ENCODE peak calls at places on chromosomes 5 and 9, in four cellular contexts. K is neural crest cell, M is chondrocyte, S is heart left ventricle. G is an unnamed sample.

GRCh38 chr5:158727108-158727507 is 372.6 kb downstream of the EBF1 start:
- DNase-seq in S (no peak), K (no peak), M (no peak), G (no peak)

GRCh38 chr9:89794918-89795317 is 190.1 kb downstream of the GADD45G start:
- DNase-seq in K (no peak), M (no peak), S (no peak), G (no peak)

GRCh38 chr5:177426566-177427210 is at the start of gene GRK6:
- DNase-seq in K (no peak), M (peak; percentile 70), S (peak; percentile 55), G (no peak)

GRCh38 chr5:113989913-113990305 is 372.0 kb upstream of the KCNN2 start:
- DNase-seq in K (no peak), S (no peak), M (no peak), G (no peak)

GRCh38 chr9:96408409-96409280 is 9.5 kb downstream of the ZNF367 start:
- DNase-seq in K (no peak), S (no peak), M (no peak), G (no peak)

GRCh38 chr5:92022414-92022813 is 639.3 kb upstream of the ARRDC3 start:
- DNase-seq in S (no peak), K (no peak), M (no peak), G (no peak)

GRCh38 chr9:136541179-136541578 is 4.7 kb downstream of the NOTCH1 start:
- DNase-seq in K (no peak), S (no peak), M (no peak), G (no peak)

GRCh38 chr9:99361827-99362226 is 139.7 kb downstream of the SEC61B start:
- DNase-seq in M (no peak), S (no peak), K (no peak), G (no peak)

GRCh38 chr9:29439961-29440360 is 1866.7 kb upstream of the C9orf72 start:
- DNase-seq in S (no peak), M (no peak), K (no peak), G (no peak)

GRCh38 chr9:77498891-77499290 is 149.2 kb downstream of the GNA14 start:
- DNase-seq in M (no peak), S (no peak), K (no peak), G (no peak)

GRCh38 chr5:135182675-135183074 is 148.6 kb upstream of the PITX1 start:
- DNase-seq in K (no peak), M (no peak), S (no peak), G (peak; percentile 28)

GRCh38 chr9:122219856-122220672 is 8.7 kb downstream of the LHX6 start:
- DNase-seq in K (no peak), M (no peak), S (no peak), G (peak; percentile 55)

GRCh38 chr5:93330506-93330905 is 250.5 kb downstream of the NR2F1-AS1 start:
- DNase-seq in K (no peak), M (no peak), S (no peak), G (no peak)

GRCh38 chr5:326109-326508 is 4.6 kb downstream of the AHRR start:
- DNase-seq in M (no peak), K (no peak), S (no peak), G (no peak)

GRCh38 chr9:131960805-131961495 is 118.7 kb downstream of the MED27 start:
- DNase-seq in S (no peak), K (peak; percentile 14), M (no peak), G (no peak)

GRCh38 chr9:78985084-78985738 is 586.6 kb upstream of the TLE4 start:
- DNase-seq in S (no peak), K (no peak), M (no peak), G (no peak)

GRCh38 chr5:31235381-31235780 is 41.9 kb downstream of the CDH6 start:
- DNase-seq in S (no peak), K (no peak), M (no peak), G (no peak)

GRCh38 chr9:121862973-121863372 is 211.5 kb downstream of the DAB2IP start:
- DNase-seq in K (no peak), S (no peak), M (no peak), G (no peak)

GRCh38 chr5:136018814-136019777 is 9.7 kb upstream of the TGFBI start:
- DNase-seq in M (no peak), S (peak; percentile 84), K (no peak), G (no peak)

GRCh38 chr5:64096771-64097170 is 68.9 kb upstream of the RNF180 start:
- DNase-seq in S (no peak), K (no peak), M (no peak), G (no peak)

GRCh38 chr9:124442826-124443225 is 7.4 kb upstream of the ADGRD2 start:
- DNase-seq in K (no peak), S (no peak), M (no peak), G (no peak)

GRCh38 chr9:6873862-6874261 is 116.1 kb downstream of the KDM4C start:
- DNase-seq in M (no peak), K (no peak), S (no peak), G (no peak)

DNA sequence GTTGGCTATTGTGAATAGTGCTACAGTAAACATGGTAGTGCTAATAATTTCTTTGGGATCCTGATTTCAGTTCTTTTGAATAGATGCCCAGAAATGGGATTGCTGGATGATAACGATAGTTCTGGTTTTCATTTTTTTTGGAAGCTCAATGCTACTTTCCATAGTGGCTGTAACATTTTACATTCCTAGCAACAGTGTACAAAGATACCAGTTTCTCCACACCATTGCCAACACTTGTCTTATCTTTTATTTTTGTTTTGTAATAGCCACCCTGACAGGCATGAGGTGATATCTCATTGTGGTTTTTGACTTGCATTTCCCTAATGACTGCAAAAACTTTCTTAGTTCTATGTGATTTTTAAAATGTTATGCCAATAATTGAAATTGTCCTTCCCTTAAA is 68.8 kb upstream of the LRRC70 start:
- DNase-seq in S (no peak), K (no peak), M (no peak), G (no peak)
- TF ChIP-seq CTCF in S (no peak), K (no peak), M (no peak), G (no peak)

DNA sequence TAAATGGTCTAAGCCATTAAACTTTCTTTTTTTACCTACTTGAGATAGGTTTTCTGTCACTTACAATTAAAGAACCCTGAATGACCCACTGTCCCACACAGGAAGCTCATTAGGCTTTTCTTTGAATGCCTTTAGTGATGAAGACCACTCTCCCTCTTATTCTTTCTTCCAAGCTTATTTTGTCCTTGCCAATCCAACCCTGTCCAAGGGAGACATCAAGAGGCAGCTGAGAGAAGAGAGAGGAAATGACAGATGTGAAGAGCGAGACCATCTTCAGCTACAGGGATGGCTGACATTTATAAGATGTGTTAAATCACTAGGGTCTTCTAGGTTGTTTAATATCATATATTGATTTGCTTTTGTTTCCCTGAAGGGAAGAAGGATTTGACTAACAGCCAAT is 133.5 kb downstream of the FAM114A2 start:
- DNase-seq in S (no peak), M (no peak), K (no peak), G (no peak)
- TF ChIP-seq CTCF in S (peak; percentile 10), M (peak; percentile 71), K (no peak), G (no peak)

DNA sequence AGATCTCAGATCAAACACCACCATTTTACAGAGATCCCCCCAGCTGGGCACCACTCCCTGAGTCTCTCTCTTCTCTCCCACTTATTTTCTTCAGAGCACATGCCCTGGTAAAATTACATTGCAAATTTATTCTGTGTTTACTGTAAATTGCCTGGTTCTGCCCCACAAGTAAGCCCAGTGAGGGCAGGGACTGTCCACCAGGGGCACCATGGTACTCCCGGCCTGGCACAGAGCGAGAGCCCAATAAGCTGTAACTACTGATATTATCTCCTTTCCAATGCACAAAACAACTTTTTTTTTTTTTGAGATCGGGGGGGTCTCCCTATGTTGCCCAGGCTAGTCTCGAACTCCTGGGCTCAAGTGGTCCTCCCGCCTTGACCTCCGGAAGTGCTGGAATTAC is 123.0 kb downstream of the PAX5 start:
- DNase-seq in S (no peak), M (no peak), K (no peak), G (no peak)
- TF ChIP-seq CTCF in S (no peak), M (no peak), K (no peak), G (no peak)

GRCh38 chr5:149429839-149430721 is 51.0 kb upstream of the IL17B start:
- DNase-seq in M (no peak), K (no peak), S (peak; percentile 72), G (no peak)
- TF ChIP-seq CTCF in M (peak; percentile 53), K (no peak), S (peak; percentile 40), G (no peak)

GRCh38 chr9:71812385-71812784 is 44.1 kb upstream of the CEMIP2 start:
- DNase-seq in K (no peak), M (no peak), S (peak; percentile 23), G (no peak)
- TF ChIP-seq CTCF in K (no peak), M (peak; percentile 51), S (peak; percentile 32), G (no peak)

DNA sequence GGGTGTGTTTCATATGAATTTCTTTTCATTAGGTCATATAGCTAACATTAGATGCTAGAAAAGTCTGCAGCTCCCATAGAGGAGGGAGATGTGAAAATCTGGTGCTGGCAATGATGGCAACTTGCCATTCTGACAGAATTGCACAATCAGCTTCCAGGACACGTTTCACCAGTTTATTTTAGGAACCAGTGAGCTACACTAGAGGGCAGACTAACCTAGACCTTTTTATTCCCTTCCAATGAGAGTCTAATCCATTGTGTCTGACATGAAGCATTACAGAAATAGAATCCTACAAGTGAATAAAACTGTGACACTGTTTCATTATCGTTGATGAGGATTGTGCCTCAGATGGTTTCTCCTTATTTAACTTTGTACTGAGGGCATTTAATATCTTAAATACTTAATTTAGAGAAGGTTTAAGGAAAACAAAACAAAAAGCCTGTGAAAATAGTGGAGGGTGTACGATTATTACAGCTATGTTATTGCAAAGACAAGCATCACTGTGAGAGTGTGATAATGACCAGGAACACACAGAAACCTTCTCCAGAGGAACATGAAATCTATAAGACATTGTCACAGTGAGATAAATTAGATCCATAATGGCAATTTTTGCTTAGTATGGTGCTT is 363.3 kb upstream of the RPS23 start:
- DNase-seq in S (peak; percentile 68), M (no peak), K (peak; percentile 5), G (peak; percentile 41)
- TF ChIP-seq CTCF in S (peak; percentile 77), M (peak; percentile 92), K (peak; percentile 78), G (peak; percentile 50)

GRCh38 chr5:7464182-7464581 is 68.2 kb downstream of the ADCY2 start:
- DNase-seq in S (no peak), K (no peak), M (no peak), G (peak; percentile 10)
- TF ChIP-seq CTCF in S (no peak), K (peak; percentile 25), M (no peak), G (no peak)

GRCh38 chr9:549425-549997 is 292.0 kb upstream of the DMRT1 start:
- DNase-seq in S (no peak), K (no peak), M (no peak), G (peak; percentile 14)

GRCh38 chr9:546235-546634 is 295.3 kb upstream of the DMRT1 start:
- DNase-seq in M (no peak), S (no peak), K (no peak), G (no peak)

GRCh38 chr9:547309-547708 is 294.2 kb upstream of the DMRT1 start:
- DNase-seq in M (no peak), S (no peak), K (no peak), G (no peak)

GRCh38 chr9:545480-545879 is 296.0 kb upstream of the DMRT1 start:
- DNase-seq in S (peak; percentile 57), M (no peak), K (no peak), G (no peak)

DNA sequence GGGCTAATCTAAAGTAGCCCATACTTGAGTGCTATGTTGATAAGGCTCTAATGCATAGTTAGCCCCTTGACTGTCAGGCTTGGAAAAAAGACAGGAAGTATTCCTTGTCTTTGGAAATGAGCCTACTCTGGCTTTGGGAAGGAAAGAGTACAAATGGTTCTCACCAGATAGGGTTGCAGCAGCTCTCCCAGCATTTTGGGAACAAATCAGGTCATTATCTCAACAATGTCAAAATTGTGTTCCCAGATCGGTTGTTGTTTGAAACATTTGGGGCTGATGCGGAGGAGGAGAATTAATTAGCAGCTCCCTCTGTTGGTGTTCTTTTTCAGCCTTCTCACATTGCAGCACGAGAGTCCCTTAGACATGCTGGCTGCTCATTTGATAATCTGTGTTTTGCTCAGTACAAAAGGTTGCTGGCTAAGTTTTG is 294.7 kb upstream of the DMRT1 start:
- DNase-seq in S (no peak), K (no peak), M (no peak), G (peak; percentile 4)
- TF ChIP-seq CTCF in S (peak; percentile 59), K (peak; percentile 46), M (peak; percentile 48), G (no peak)